ENCODE peak calls at places on chromosomes 12 and 14, in five cellular contexts. W is A549, Z is skeletal muscle cell, V is AG09309, B is NB4. J is an unnamed sample.

GRCh38 chr14:32825058-32825457 is 113.6 kb upstream of the NPAS3 start:
- DNase-seq in W (no peak), Z (no peak), V (no peak), B (no peak), J (no peak)

GRCh38 chr14:31465113-31465512 is 7.8 kb upstream of the DTD2 start:
- DNase-seq in W (no peak), Z (no peak), V (no peak), B (no peak), J (peak; percentile 36)

GRCh38 chr12:974281-974862 is 16.7 kb upstream of the ERC1 start:
- DNase-seq in W (no peak), Z (no peak), V (no peak), B (no peak), J (no peak)

GRCh38 chr12:96986883-96987523 is 79.9 kb downstream of the NEDD1 start:
- DNase-seq in W (peak; percentile 51), Z (no peak), V (no peak), B (peak; percentile 45), J (peak; percentile 39)

GRCh38 chr14:20698934-20699333 is 10.4 kb downstream of the ANG start:
- DNase-seq in W (no peak), Z (no peak), V (no peak), B (no peak), J (no peak)

GRCh38 chr14:72513994-72514659 is 379.8 kb downstream of the DPF3 start:
- DNase-seq in W (peak; percentile 44), Z (peak; percentile 13), V (peak; percentile 24), B (peak; percentile 52), J (peak; percentile 52)

GRCh38 chr14:41960316-41960715 is 353.6 kb downstream of the LRFN5 start:
- DNase-seq in W (no peak), Z (peak; percentile 12), V (no peak), B (no peak), J (peak; percentile 69)

GRCh38 chr12:122125452-122126341 is 47.1 kb downstream of the MLXIP start:
- DNase-seq in W (no peak), Z (no peak), V (no peak), B (no peak), J (no peak)

GRCh38 chr14:65206448-65207096 is 104.3 kb upstream of the MAX start:
- DNase-seq in W (no peak), Z (no peak), V (peak; percentile 39), B (peak; percentile 59), J (peak; percentile 54)

GRCh38 chr12:30447061-30447750 is 248.5 kb downstream of the IPO8 start:
- DNase-seq in W (peak; percentile 6), Z (no peak), V (no peak), B (no peak), J (no peak)

GRCh38 chr14:29354446-29354845 is 573.2 kb downstream of the PRKD1 start:
- DNase-seq in W (no peak), Z (no peak), V (no peak), B (no peak), J (no peak)

GRCh38 chr12:58815235-58815634 is 105.1 kb downstream of the LRIG3 start:
- DNase-seq in W (no peak), Z (no peak), V (no peak), B (no peak), J (no peak)

DNA sequence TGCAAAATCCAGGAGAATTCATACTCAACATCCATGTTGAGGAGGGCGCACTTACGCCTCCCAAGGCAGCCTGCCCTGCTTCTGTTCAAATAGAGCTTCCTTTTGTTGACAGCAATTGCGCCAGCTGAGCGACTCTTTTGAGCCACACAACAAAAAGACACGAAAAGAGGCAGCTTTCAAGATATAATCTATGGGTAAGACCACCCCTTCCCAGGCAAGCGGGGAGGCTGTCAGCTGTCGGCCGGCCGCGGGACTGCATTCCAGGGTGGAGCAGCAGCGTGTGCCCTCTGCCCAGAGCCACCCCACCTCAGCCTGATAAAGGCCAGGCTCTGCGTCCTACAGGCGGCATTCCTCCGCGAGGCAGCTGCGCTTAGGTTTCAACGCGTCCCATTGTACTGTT is 15.8 kb upstream of the STAB2 start:
- DNase-seq in W (no peak), Z (no peak), V (no peak), B (no peak), J (peak; percentile 11)
- H3K4me3 ChIP-seq in W (no peak overlapping the region), Z (no peak overlapping the region), V (no peak overlapping the region), B (no peak overlapping the region), J (no peak overlapping the region)

GRCh38 chr12:92557422-92557724 is 145.4 kb upstream of the PLEKHG7 start:
- DNase-seq in W (no peak), Z (no peak), V (no peak), B (no peak), J (no peak)

GRCh38 chr12:92556622-92557421 is 146.0 kb upstream of the PLEKHG7 start:
- DNase-seq in W (no peak), Z (no peak), V (no peak), B (no peak), J (no peak)

GRCh38 chr12:92558806-92559205 is 144.0 kb upstream of the PLEKHG7 start:
- DNase-seq in W (no peak), Z (no peak), V (no peak), B (no peak), J (peak; percentile 44)

GRCh38 chr12:92556141-92556540 is 146.6 kb upstream of the PLEKHG7 start:
- DNase-seq in W (no peak), Z (no peak), V (no peak), B (no peak), J (no peak)

DNA sequence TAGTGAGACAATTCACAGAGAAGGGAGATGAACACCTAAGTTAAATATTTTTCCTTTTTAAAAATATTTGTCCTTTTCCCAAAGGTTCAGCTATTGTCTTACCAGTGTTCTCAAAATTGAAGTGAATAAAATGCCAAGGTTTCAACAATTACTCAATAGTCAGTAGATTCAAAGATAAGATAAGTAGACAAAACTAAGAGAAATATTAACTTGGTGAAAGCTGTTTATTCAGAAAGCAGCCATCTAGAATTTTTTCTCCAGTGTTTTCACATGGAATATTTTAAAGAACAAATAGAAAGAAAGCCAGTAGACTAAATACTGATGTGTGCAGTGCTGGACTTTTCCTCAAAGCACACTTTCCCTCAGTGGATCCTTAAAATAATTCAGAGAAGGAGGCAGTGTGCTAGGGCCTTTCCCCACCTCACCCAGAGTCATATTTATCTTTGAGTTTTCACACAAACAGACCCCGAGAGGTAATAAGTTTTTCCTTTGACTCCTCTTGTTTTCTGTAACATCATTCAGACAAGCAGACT is 144.5 kb upstream of the PLEKHG7 start:
- DNase-seq in W (no peak), Z (no peak), V (no peak), B (no peak), J (no peak)
- H3K4me3 ChIP-seq in W (no peak overlapping the region), Z (no peak overlapping the region), V (no peak overlapping the region), B (no peak overlapping the region), J (no peak overlapping the region)

GRCh38 chr14:104602933-104603325 is 1.6 kb downstream of the TMEM179 start:
- DNase-seq in W (no peak), Z (no peak), V (no peak), B (no peak), J (no peak)

GRCh38 chr14:104601786-104602185 is 2.8 kb downstream of the TMEM179 start:
- DNase-seq in W (peak; percentile 45), Z (no peak), V (no peak), B (no peak), J (peak; percentile 4)

GRCh38 chr14:104602315-104602932 is 2.1 kb downstream of the TMEM179 start:
- DNase-seq in W (no peak), Z (no peak), V (no peak), B (no peak), J (no peak)

GRCh38 chr14:104603623-104604401 is 760 bp downstream of the TMEM179 start:
- DNase-seq in W (no peak), Z (no peak), V (no peak), B (no peak), J (no peak)

DNA sequence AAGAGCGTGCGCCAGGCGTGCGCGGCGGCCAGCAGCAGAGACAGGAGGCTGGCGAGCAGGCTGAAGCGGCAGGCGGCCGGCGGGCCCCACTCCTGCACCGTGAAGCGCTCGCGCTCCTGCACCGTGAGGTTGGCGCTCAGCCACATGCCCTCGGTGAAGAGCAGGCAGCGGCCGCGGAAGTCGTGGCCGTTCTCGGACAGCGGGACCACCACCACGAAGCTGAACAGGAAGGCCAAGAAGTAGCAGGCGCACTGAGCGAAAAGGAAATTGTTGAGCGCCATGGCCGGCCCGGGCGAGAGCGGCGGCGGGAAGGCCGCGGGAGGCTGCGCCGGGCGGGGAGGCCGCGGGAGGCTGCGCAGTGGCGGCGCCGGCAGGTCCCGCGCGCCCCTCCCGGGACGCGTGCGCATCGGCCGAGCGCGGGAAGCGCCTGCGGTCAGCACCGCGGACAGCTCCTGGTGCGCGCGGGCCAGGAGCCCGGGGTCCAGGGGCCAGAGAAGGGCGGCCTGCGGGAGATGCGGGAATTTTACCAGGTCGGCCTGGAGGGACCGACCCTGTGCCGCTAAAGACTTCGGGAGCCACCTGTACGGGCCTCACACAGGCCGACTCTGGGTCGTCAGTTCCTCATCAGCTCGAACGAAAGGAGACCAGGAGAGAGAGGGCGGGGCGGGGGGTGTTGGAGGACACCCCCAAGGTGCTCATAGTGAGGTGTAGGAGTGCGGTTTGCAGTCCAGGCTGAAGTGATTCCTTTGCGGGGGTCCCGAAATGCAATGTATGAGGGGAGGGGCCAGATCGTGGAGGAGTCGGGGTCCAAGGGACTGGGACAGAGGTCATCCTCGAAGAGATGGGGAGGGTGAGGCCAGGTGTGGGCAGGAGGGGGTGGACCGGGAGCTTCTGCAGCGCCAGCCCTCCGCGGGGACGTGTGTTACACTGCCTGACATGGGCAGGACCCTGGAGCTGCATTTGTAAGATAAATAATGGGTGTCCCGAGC is at the start of gene TMEM179:
- DNase-seq in W (no peak), Z (no peak), V (no peak), B (no peak), J (no peak)
- H3K4me3 ChIP-seq in W (peak within 1 kb of the TSS; percentile 34), Z (peak within 1 kb of the TSS; percentile 13), V (no peak within 1 kb of the TSS), B (no peak within 1 kb of the TSS), J (no peak within 1 kb of the TSS)

GRCh38 chr12:106144847-106145246 is 6.1 kb upstream of the NUAK1 start:
- DNase-seq in W (no peak), Z (no peak), V (no peak), B (no peak), J (no peak)
- H3K4me3 ChIP-seq in W (no peak overlapping the region), Z (no peak overlapping the region), V (no peak overlapping the region), B (no peak overlapping the region), J (no peak overlapping the region)

GRCh38 chr12:119784673-119785072 is 92.4 kb downstream of the CIT start:
- DNase-seq in W (no peak), Z (no peak), V (no peak), B (no peak), J (no peak)
- H3K4me3 ChIP-seq in W (no peak overlapping the region), Z (no peak overlapping the region), V (no peak overlapping the region), B (no peak overlapping the region), J (no peak overlapping the region)

GRCh38 chr14:90816686-90817436 is 631 bp upstream of the TTC7B start:
- DNase-seq in W (no peak), Z (no peak), V (no peak), B (no peak), J (no peak)
- H3K4me3 ChIP-seq in W (peak overlapping the region; percentile 90), Z (peak overlapping the region; percentile 20), V (peak overlapping the region; percentile 27), B (no peak overlapping the region), J (no peak overlapping the region)